ENCODE peak calls at places on chromosomes 6 and 20, in five cellular contexts. N, K, W, Z and P are unnamed samples.

GRCh38 chr6:12751694-12752304 is 35.2 kb downstream of the PHACTR1 start:
- DNase-seq in W (peak), N (peak), K (peak), Z (peak), P (no peak)

GRCh38 chr6:111989743-111990142 is 64.2 kb upstream of the CCN6 start:
- DNase-seq in K (no peak), W (peak), Z (no peak), N (no peak), P (peak)

GRCh38 chr6:106089981-106090380 is 3.8 kb downstream of the PRDM1 start:
- DNase-seq in W (peak), N (no peak), K (no peak), Z (no peak), P (no peak)

GRCh38 chr6:166488081-166488685 is 98.3 kb downstream of the RAMACL start:
- DNase-seq in N (no peak), W (peak), K (peak), Z (no peak), P (peak)

GRCh38 chr20:63698739-63699465 is 2.5 kb downstream of the TNFRSF6B start:
- DNase-seq in W (no peak), N (peak), Z (peak), K (peak), P (no peak)

GRCh38 chr6:12875061-12875460 is 158.5 kb downstream of the PHACTR1 start:
- DNase-seq in N (no peak), Z (peak), K (no peak), W (no peak), P (no peak)

GRCh38 chr6:31355540-31355988 is 1.4 kb downstream of the HLA-B start:
- DNase-seq in W (no peak), Z (no peak), K (no peak), N (no peak), P (no peak)

GRCh38 chr20:61434361-61434781 is 182.3 kb downstream of the CDH4 start:
- DNase-seq in K (no peak), Z (no peak), N (no peak), W (no peak), P (no peak)

GRCh38 chr6:93242049-93242448 is 177.3 kb downstream of the EPHA7 start:
- DNase-seq in K (no peak), N (no peak), W (no peak), Z (no peak), P (no peak)

GRCh38 chr6:6696867-6697531 is 108.5 kb downstream of the LY86 start:
- DNase-seq in W (no peak), K (no peak), N (peak), Z (peak), P (no peak)

GRCh38 chr6:15776458-15776980 is 113.7 kb upstream of the DTNBP1 start:
- DNase-seq in K (no peak), Z (no peak), W (no peak), N (no peak), P (no peak)

GRCh38 chr6:69936674-69937363 is 70.5 kb downstream of the COL19A1 start:
- DNase-seq in W (no peak), K (no peak), Z (peak), N (no peak), P (no peak)

GRCh38 chr6:2765896-2766766 is 938 bp downstream of the WRNIP1 start:
- DNase-seq in K (peak), W (no peak), N (peak), Z (peak), P (peak)

GRCh38 chr6:149140137-149140909 is 177.2 kb upstream of the TAB2 start:
- DNase-seq in K (no peak), N (no peak), W (peak), Z (no peak), P (peak)

GRCh38 chr6:116714761-116715160 is 33.8 kb downstream of the KPNA5 start:
- DNase-seq in Z (no peak), K (no peak), W (no peak), N (no peak), P (no peak)

GRCh38 chr6:47593979-47594378 is 104.4 kb upstream of the ADGRF4 start:
- DNase-seq in N (no peak), K (no peak), W (no peak), Z (no peak), P (no peak)

GRCh38 chr20:59134182-59134581 is 29.4 kb upstream of the ZNF831 start:
- DNase-seq in Z (no peak), K (no peak), W (no peak), N (no peak), P (no peak)

GRCh38 chr6:25172819-25173218 is 106.4 kb upstream of the CARMIL1 start:
- DNase-seq in W (no peak), N (no peak), Z (peak), K (no peak), P (no peak)

GRCh38 chr6:157706883-157707282 is 116.2 kb upstream of the SNX9 start:
- DNase-seq in W (no peak), Z (no peak), N (no peak), K (no peak), P (no peak)

GRCh38 chr6:36677059-36677749 is 1.3 kb upstream of the CDKN1A start:
- DNase-seq in W (no peak), K (no peak), N (no peak), Z (peak), P (no peak)

GRCh38 chr6:18155273-18155863 is at the start of gene KDM1B:
- DNase-seq in N (peak), W (peak), Z (peak), K (peak), P (peak)

GRCh38 chr6:10300071-10300470 is 114.8 kb downstream of the TFAP2A start:
- DNase-seq in W (no peak), K (no peak), Z (peak), N (no peak), P (no peak)

GRCh38 chr6:4533576-4533975 is 242.6 kb upstream of the CDYL start:
- DNase-seq in N (no peak), K (no peak), W (no peak), Z (no peak), P (no peak)

GRCh38 chr20:62186887-62187866 is 4.3 kb downstream of the MTG2 start:
- DNase-seq in N (no peak), W (no peak), K (no peak), Z (peak), P (no peak)

GRCh38 chr6:36042618-36043260 is 15.1 kb downstream of the MAPK14 start:
- DNase-seq in Z (peak), W (no peak), N (no peak), K (no peak), P (no peak)

GRCh38 chr6:139926711-139927110 is 552.3 kb upstream of the CITED2 start:
- DNase-seq in N (no peak), K (no peak), W (no peak), Z (no peak), P (no peak)

GRCh38 chr20:61847986-61848385 is 217.7 kb downstream of the TAF4 start:
- DNase-seq in Z (no peak), N (no peak), K (peak), W (no peak), P (no peak)

GRCh38 chr20:58213112-58213511 is 15.3 kb downstream of the ANKRD60 start:
- DNase-seq in Z (no peak), W (no peak), N (no peak), K (no peak), P (no peak)

GRCh38 chr6:56902551-56903464 is 52.1 kb upstream of the BEND6 start:
- DNase-seq in Z (peak), K (peak), N (peak), W (peak), P (peak)

GRCh38 chr6:36722365-36722764 is 24.7 kb downstream of the RAB44 start:
- DNase-seq in W (no peak), N (no peak), K (no peak), Z (no peak), P (no peak)

GRCh38 chr20:2348336-2348735 is 32.4 kb upstream of the TGM6 start:
- DNase-seq in K (no peak), N (no peak), W (no peak), Z (no peak), P (no peak)

GRCh38 chr20:37282558-37282957 is 6.9 kb upstream of the MANBAL start:
- DNase-seq in K (no peak), Z (peak), W (no peak), N (peak), P (no peak)

GRCh38 chr20:36214684-36215256 is 21.5 kb upstream of the AAR2 start:
- DNase-seq in Z (peak), N (peak), W (peak), K (no peak), P (no peak)

DNA sequence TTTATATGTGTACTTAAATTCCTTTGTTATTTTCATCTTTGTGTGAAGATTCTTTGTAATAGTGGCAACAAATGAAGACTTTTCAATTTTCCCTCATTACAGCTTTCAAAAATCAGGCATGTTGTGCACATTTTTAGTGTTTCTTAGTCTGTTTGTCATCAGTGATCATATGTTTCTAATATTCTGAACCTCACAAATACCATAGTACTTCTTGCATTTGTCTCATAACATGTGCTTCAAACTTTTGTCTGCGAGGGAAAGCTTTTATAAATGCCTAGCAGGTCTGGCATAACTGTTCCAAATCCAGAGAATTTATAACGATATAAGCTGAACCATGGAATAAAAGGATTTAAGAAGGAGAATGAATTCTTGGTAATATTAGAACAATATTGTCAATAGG is 670.2 kb downstream of the RFPL4B start:
- DNase-seq in W (no peak), N (no peak), K (no peak), Z (no peak), P (no peak)
- H3K4me3 ChIP-seq in W (no peak), N (no peak), K (no peak), Z (no peak), P (no peak)

DNA sequence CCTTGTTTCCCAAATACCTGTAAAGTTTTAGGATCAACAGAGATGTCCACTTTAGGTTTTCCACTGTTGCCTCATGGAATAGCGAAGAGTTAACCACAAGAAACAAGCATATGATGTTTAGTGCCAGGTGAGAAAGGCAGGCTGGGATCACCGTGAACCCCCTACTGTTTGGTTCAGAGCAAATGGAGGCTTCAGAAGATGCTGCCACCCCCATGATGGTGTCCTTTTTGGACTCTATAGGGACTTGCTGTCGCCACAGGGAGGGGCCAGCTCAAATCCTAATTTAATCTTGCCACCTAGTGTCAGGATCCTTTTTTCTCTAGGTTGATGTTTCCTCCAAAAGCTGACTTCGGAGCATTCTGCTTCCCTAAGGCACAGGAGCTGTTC is 1.9 kb upstream of the DLL1 start:
- DNase-seq in K (no peak), W (no peak), N (no peak), Z (peak), P (no peak)
- H3K4me3 ChIP-seq in K (peak), W (peak), N (no peak), Z (no peak), P (no peak)

GRCh38 chr6:100462396-100462795 is 2.3 kb downstream of the SIM1 start:
- DNase-seq in Z (no peak), N (no peak), K (no peak), W (no peak), P (no peak)
- H3K4me3 ChIP-seq in Z (no peak), N (no peak), K (no peak), W (peak), P (no peak)

GRCh38 chr6:151681426-151682059 is 125.9 kb upstream of the ESR1 start:
- DNase-seq in W (no peak), N (peak), K (no peak), Z (peak), P (no peak)
- H3K4me3 ChIP-seq in W (no peak), N (no peak), K (peak), Z (no peak), P (no peak)

GRCh38 chr6:132368916-132369481 is 32.3 kb downstream of the MOXD1 start:
- DNase-seq in K (no peak), W (no peak), Z (no peak), N (no peak), P (no peak)
- H3K4me3 ChIP-seq in K (no peak), W (no peak), Z (no peak), N (no peak), P (no peak)